ENCODE peak calls at places on chromosomes 6 and 20, in seven cellular contexts. One of them, this sample, is unnamed.

GRCh38 chr6:33761922-33762629 is 15.4 kb upstream of the IP6K3 start:
- DNase-seq in iris pigment epithelial cell: peak
- DNase-seq in NCI-H1105: peak
- DNase-seq in cerebellar cortex: peak
- DNase-seq in CD8-positive, alpha-beta T cell: peak
- DNase-seq in glutamatergic neuron: peak
- DNase-seq in stimulated activated CD8-positive, alpha-beta memory T cell treated with anti-CD3 and anti-CD28 coated beads, Interleukin-4, amount 100 ng/mL, for 24 hours: peak
- DNase-seq in this sample: no peak

GRCh38 chr20:11429889-11430580 is 487.7 kb upstream of the BTBD3 start:
- DNase-seq in iris pigment epithelial cell: no peak
- DNase-seq in CD8-positive, alpha-beta T cell: no peak
- DNase-seq in cerebellar cortex: no peak
- DNase-seq in stimulated activated CD8-positive, alpha-beta memory T cell treated with anti-CD3 and anti-CD28 coated beads, Interleukin-4, amount 100 ng/mL, for 24 hours: no peak
- DNase-seq in NCI-H1105: no peak
- DNase-seq in glutamatergic neuron: no peak
- DNase-seq in this sample: no peak

GRCh38 chr6:149212892-149213786 is 104.4 kb upstream of the TAB2 start:
- DNase-seq in stimulated activated CD8-positive, alpha-beta memory T cell treated with anti-CD3 and anti-CD28 coated beads, Interleukin-4, amount 100 ng/mL, for 24 hours: peak
- DNase-seq in iris pigment epithelial cell: peak
- DNase-seq in NCI-H1105: no peak
- DNase-seq in cerebellar cortex: no peak
- DNase-seq in glutamatergic neuron: no peak
- DNase-seq in CD8-positive, alpha-beta T cell: no peak
- DNase-seq in this sample: no peak

GRCh38 chr6:48027704-48028435 is 83.1 kb downstream of the PTCHD4 start:
- DNase-seq in cerebellar cortex: no peak
- DNase-seq in NCI-H1105: no peak
- DNase-seq in iris pigment epithelial cell: no peak
- DNase-seq in stimulated activated CD8-positive, alpha-beta memory T cell treated with anti-CD3 and anti-CD28 coated beads, Interleukin-4, amount 100 ng/mL, for 24 hours: no peak
- DNase-seq in glutamatergic neuron: no peak
- DNase-seq in CD8-positive, alpha-beta T cell: no peak
- DNase-seq in this sample: no peak

GRCh38 chr6:32393660-32394420 is 13.1 kb downstream of the BTNL2 start:
- DNase-seq in CD8-positive, alpha-beta T cell: no peak
- DNase-seq in NCI-H1105: no peak
- DNase-seq in cerebellar cortex: no peak
- DNase-seq in iris pigment epithelial cell: peak
- DNase-seq in stimulated activated CD8-positive, alpha-beta memory T cell treated with anti-CD3 and anti-CD28 coated beads, Interleukin-4, amount 100 ng/mL, for 24 hours: no peak
- DNase-seq in glutamatergic neuron: no peak
- DNase-seq in this sample: no peak

GRCh38 chr6:53896237-53896636 is 101.4 kb downstream of the LRRC1 start:
- DNase-seq in glutamatergic neuron: no peak
- DNase-seq in iris pigment epithelial cell: peak
- DNase-seq in NCI-H1105: no peak
- DNase-seq in CD8-positive, alpha-beta T cell: no peak
- DNase-seq in cerebellar cortex: no peak
- DNase-seq in stimulated activated CD8-positive, alpha-beta memory T cell treated with anti-CD3 and anti-CD28 coated beads, Interleukin-4, amount 100 ng/mL, for 24 hours: no peak
- DNase-seq in this sample: no peak

GRCh38 chr20:43383026-43383795 is 74.5 kb upstream of the SRSF6 start:
- DNase-seq in stimulated activated CD8-positive, alpha-beta memory T cell treated with anti-CD3 and anti-CD28 coated beads, Interleukin-4, amount 100 ng/mL, for 24 hours: no peak
- DNase-seq in CD8-positive, alpha-beta T cell: no peak
- DNase-seq in NCI-H1105: no peak
- DNase-seq in iris pigment epithelial cell: no peak
- DNase-seq in cerebellar cortex: no peak
- DNase-seq in glutamatergic neuron: no peak
- DNase-seq in this sample: no peak

GRCh38 chr20:52958206-52958605 is 14.0 kb upstream of the TSHZ2 start:
- DNase-seq in glutamatergic neuron: no peak
- DNase-seq in cerebellar cortex: no peak
- DNase-seq in iris pigment epithelial cell: no peak
- DNase-seq in CD8-positive, alpha-beta T cell: no peak
- DNase-seq in NCI-H1105: no peak
- DNase-seq in stimulated activated CD8-positive, alpha-beta memory T cell treated with anti-CD3 and anti-CD28 coated beads, Interleukin-4, amount 100 ng/mL, for 24 hours: no peak
- DNase-seq in this sample: no peak

GRCh38 chr6:88760091-88760490 is 203.3 kb downstream of the RNGTT start:
- DNase-seq in iris pigment epithelial cell: peak
- DNase-seq in glutamatergic neuron: no peak
- DNase-seq in cerebellar cortex: no peak
- DNase-seq in CD8-positive, alpha-beta T cell: no peak
- DNase-seq in stimulated activated CD8-positive, alpha-beta memory T cell treated with anti-CD3 and anti-CD28 coated beads, Interleukin-4, amount 100 ng/mL, for 24 hours: no peak
- DNase-seq in NCI-H1105: no peak
- DNase-seq in this sample: no peak

GRCh38 chr20:31974296-31974695 is 6.3 kb downstream of the XKR7 start:
- DNase-seq in CD8-positive, alpha-beta T cell: no peak
- DNase-seq in glutamatergic neuron: no peak
- DNase-seq in stimulated activated CD8-positive, alpha-beta memory T cell treated with anti-CD3 and anti-CD28 coated beads, Interleukin-4, amount 100 ng/mL, for 24 hours: no peak
- DNase-seq in iris pigment epithelial cell: no peak
- DNase-seq in cerebellar cortex: no peak
- DNase-seq in NCI-H1105: no peak
- DNase-seq in this sample: no peak

GRCh38 chr6:17099401-17100059 is 2.3 kb upstream of the STMND1 start:
- DNase-seq in NCI-H1105: no peak
- DNase-seq in iris pigment epithelial cell: no peak
- DNase-seq in glutamatergic neuron: no peak
- DNase-seq in cerebellar cortex: no peak
- DNase-seq in stimulated activated CD8-positive, alpha-beta memory T cell treated with anti-CD3 and anti-CD28 coated beads, Interleukin-4, amount 100 ng/mL, for 24 hours: no peak
- DNase-seq in CD8-positive, alpha-beta T cell: no peak
- DNase-seq in this sample: no peak

GRCh38 chr6:130239755-130240154 is 17.0 kb upstream of the SAMD3 start:
- DNase-seq in stimulated activated CD8-positive, alpha-beta memory T cell treated with anti-CD3 and anti-CD28 coated beads, Interleukin-4, amount 100 ng/mL, for 24 hours: no peak
- DNase-seq in CD8-positive, alpha-beta T cell: no peak
- DNase-seq in iris pigment epithelial cell: no peak
- DNase-seq in cerebellar cortex: no peak
- DNase-seq in NCI-H1105: no peak
- DNase-seq in glutamatergic neuron: no peak
- DNase-seq in this sample: no peak

GRCh38 chr6:33197431-33198048 is 2.9 kb downstream of the RXRB start:
- DNase-seq in cerebellar cortex: peak
- DNase-seq in CD8-positive, alpha-beta T cell: no peak
- DNase-seq in NCI-H1105: no peak
- DNase-seq in iris pigment epithelial cell: peak
- DNase-seq in glutamatergic neuron: no peak
- DNase-seq in stimulated activated CD8-positive, alpha-beta memory T cell treated with anti-CD3 and anti-CD28 coated beads, Interleukin-4, amount 100 ng/mL, for 24 hours: no peak
- DNase-seq in this sample: peak

GRCh38 chr20:52047811-52048302 is 143.7 kb downstream of the ZFP64 start:
- DNase-seq in CD8-positive, alpha-beta T cell: no peak
- DNase-seq in NCI-H1105: no peak
- DNase-seq in glutamatergic neuron: no peak
- DNase-seq in stimulated activated CD8-positive, alpha-beta memory T cell treated with anti-CD3 and anti-CD28 coated beads, Interleukin-4, amount 100 ng/mL, for 24 hours: peak
- DNase-seq in iris pigment epithelial cell: peak
- DNase-seq in cerebellar cortex: no peak
- DNase-seq in this sample: no peak

This sample was measured in G401.